ENCODE peak calls at places on chromosomes 7 and 10, in six cellular contexts. One of them, this sample, is unnamed.

GRCh38 chr7:158789842-158790241 is 39.5 kb downstream of the ESYT2 start:
- DNase-seq in tibial artery: no peak
- DNase-seq in heart right ventricle: no peak
- DNase-seq in GM06990: no peak
- DNase-seq in thoracic aorta: no peak
- DNase-seq in sigmoid colon: no peak
- DNase-seq in this sample: no peak

GRCh38 chr10:30527623-30528426 is 93.8 kb downstream of the MAP3K8 start:
- DNase-seq in tibial artery: no peak
- DNase-seq in heart right ventricle: no peak
- DNase-seq in GM06990: no peak
- DNase-seq in thoracic aorta: no peak
- DNase-seq in sigmoid colon: peak
- DNase-seq in this sample: no peak

GRCh38 chr7:83613232-83613631 is 35.7 kb downstream of the SEMA3E start:
- DNase-seq in tibial artery: no peak
- DNase-seq in heart right ventricle: no peak
- DNase-seq in GM06990: no peak
- DNase-seq in thoracic aorta: no peak
- DNase-seq in sigmoid colon: no peak
- DNase-seq in this sample: peak

GRCh38 chr7:85529197-85529596 is 342.3 kb upstream of the SEMA3D start:
- DNase-seq in tibial artery: no peak
- DNase-seq in heart right ventricle: no peak
- DNase-seq in GM06990: no peak
- DNase-seq in thoracic aorta: no peak
- DNase-seq in sigmoid colon: no peak
- DNase-seq in this sample: peak

GRCh38 chr10:1431229-1431628 is 306.1 kb downstream of the ADARB2 start:
- DNase-seq in tibial artery: no peak
- DNase-seq in heart right ventricle: no peak
- DNase-seq in GM06990: no peak
- DNase-seq in thoracic aorta: no peak
- DNase-seq in sigmoid colon: no peak
- DNase-seq in this sample: no peak

GRCh38 chr10:93701903-93702277 is 502 bp downstream of the FRA10AC1 start:
- DNase-seq in tibial artery: no peak
- DNase-seq in heart right ventricle: no peak
- DNase-seq in GM06990: no peak
- DNase-seq in thoracic aorta: no peak
- DNase-seq in sigmoid colon: no peak
- DNase-seq in this sample: peak

GRCh38 chr7:25206765-25207164 is 21.5 kb downstream of the NPVF start:
- DNase-seq in tibial artery: no peak
- DNase-seq in heart right ventricle: no peak
- DNase-seq in GM06990: no peak
- DNase-seq in thoracic aorta: no peak
- DNase-seq in sigmoid colon: no peak
- DNase-seq in this sample: no peak

GRCh38 chr7:50349399-50349798 is 44.9 kb downstream of the IKZF1 start:
- DNase-seq in tibial artery: no peak
- DNase-seq in heart right ventricle: no peak
- DNase-seq in GM06990: no peak
- DNase-seq in thoracic aorta: no peak
- DNase-seq in sigmoid colon: no peak
- DNase-seq in this sample: no peak

DNA sequence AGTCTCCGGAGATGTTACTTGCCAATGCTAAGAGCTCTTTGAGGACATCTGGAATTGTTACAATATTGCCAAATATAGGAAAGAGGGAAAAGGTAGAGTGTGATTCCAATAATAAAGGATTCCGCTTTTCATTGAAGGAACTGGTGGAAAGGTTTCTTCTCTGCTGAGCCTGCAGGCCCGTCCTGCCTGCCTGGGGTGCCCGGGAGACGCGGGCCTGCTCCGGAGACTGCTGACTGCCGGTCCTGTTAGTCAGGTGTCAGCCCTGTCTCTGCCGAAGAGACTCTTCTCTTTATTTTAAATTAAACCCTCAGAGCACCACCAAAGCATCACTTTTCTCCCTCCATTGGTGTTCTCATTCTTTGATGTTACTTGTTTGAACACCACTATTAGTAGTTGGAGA is 2.2 kb downstream of the EGFR start:
- DNase-seq in tibial artery: no peak
- DNase-seq in heart right ventricle: no peak
- DNase-seq in GM06990: no peak
- DNase-seq in thoracic aorta: no peak
- DNase-seq in sigmoid colon: no peak
- DNase-seq in this sample: no peak
- H3K4me3 ChIP-seq in tibial artery: peak
- H3K4me3 ChIP-seq in heart right ventricle: peak
- H3K4me3 ChIP-seq in GM06990: no peak
- H3K4me3 ChIP-seq in thoracic aorta: peak
- H3K4me3 ChIP-seq in sigmoid colon: no peak
- H3K4me3 ChIP-seq in this sample: peak

DNA sequence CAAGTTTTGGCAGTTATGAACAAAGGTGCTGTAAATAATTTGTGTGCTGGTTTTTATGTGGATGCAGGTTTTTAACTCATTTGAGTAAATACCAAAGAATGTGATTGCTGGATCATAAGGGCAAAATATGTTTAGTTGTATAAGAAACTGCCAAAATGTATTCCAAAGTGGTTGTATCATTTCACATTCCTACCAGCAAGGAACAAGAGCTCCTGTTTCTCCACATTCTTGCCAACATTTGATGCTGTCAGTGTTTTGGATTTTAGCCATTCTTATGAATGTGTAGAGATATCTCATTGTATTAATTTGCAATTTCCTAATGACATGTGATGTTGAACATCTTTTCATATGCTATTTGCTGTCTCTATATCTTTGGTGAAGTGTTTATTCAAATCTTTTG is 207.3 kb upstream of the LRGUK start:
- DNase-seq in tibial artery: no peak
- DNase-seq in heart right ventricle: no peak
- DNase-seq in GM06990: no peak
- DNase-seq in thoracic aorta: no peak
- DNase-seq in sigmoid colon: no peak
- DNase-seq in this sample: no peak
- TF ChIP-seq CTCF in tibial artery: no peak
- TF ChIP-seq CTCF in heart right ventricle: no peak
- TF ChIP-seq CTCF in GM06990: no peak
- TF ChIP-seq CTCF in thoracic aorta: no peak
- TF ChIP-seq CTCF in sigmoid colon: no peak
- TF ChIP-seq CTCF in this sample: no peak

GRCh38 chr7:27108390-27109127 is 6.1 kb upstream of the HOXA2 start:
- DNase-seq in tibial artery: no peak
- DNase-seq in heart right ventricle: no peak
- DNase-seq in GM06990: no peak
- DNase-seq in thoracic aorta: no peak
- DNase-seq in sigmoid colon: peak
- DNase-seq in this sample: no peak
- H3K4me3 ChIP-seq in tibial artery: peak
- H3K4me3 ChIP-seq in heart right ventricle: peak
- H3K4me3 ChIP-seq in GM06990: no peak
- H3K4me3 ChIP-seq in thoracic aorta: peak
- H3K4me3 ChIP-seq in sigmoid colon: peak
- H3K4me3 ChIP-seq in this sample: no peak

DNA sequence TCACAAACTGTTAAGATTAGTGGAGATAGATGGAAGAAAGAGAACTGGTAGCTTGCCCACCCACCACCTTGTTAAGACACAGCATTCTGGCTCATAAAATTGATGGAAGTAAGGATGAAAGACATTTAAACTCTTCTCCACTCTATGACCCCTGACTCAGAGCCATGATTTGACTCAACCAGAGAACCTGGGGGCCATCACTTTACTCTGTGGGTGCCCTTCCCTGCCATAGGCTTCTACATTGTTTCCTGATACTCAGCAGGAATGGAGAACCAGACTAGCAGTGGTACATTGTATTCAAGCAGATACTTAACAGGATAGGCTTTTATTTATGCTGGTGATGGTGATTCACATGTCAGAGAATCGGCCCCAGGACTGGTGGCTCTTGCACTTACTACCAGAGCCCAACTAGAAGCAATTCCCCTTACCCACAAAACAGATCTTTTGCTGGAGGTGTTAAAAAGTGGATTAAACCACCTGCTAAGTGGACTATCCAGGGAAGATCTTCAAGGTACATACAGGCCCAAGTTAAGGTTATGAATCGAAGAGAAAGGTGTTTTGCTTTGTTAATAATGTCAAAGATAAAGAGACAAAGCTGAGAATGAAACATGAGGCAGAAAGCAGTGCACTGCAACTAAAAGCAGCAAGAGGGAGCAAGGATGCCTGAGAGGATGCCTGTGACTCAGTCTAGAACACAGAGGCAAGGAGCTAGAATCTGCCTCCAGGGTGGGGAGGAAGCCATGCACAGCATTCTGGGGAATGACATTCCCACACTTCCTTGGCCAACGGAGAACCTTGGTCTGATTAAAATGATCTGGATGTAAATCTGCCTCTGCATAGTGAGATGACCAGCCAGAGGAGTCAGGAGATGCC is 36.0 kb upstream of the GLI3 start:
- DNase-seq in tibial artery: no peak
- DNase-seq in heart right ventricle: no peak
- DNase-seq in GM06990: no peak
- DNase-seq in thoracic aorta: no peak
- DNase-seq in sigmoid colon: no peak
- DNase-seq in this sample: peak
- TF ChIP-seq CTCF in tibial artery: no peak
- TF ChIP-seq CTCF in heart right ventricle: peak
- TF ChIP-seq CTCF in GM06990: no peak
- TF ChIP-seq CTCF in thoracic aorta: no peak
- TF ChIP-seq CTCF in sigmoid colon: peak
- TF ChIP-seq CTCF in this sample: peak

GRCh38 chr10:60865198-60865783 is 78.7 kb downstream of the RHOBTB1 start:
- DNase-seq in tibial artery: no peak
- DNase-seq in heart right ventricle: no peak
- DNase-seq in GM06990: no peak
- DNase-seq in thoracic aorta: no peak
- DNase-seq in sigmoid colon: no peak
- DNase-seq in this sample: no peak
- H3K4me3 ChIP-seq in tibial artery: no peak
- H3K4me3 ChIP-seq in heart right ventricle: no peak
- H3K4me3 ChIP-seq in GM06990: no peak
- H3K4me3 ChIP-seq in thoracic aorta: no peak
- H3K4me3 ChIP-seq in sigmoid colon: no peak
- H3K4me3 ChIP-seq in this sample: no peak

GRCh38 chr10:125766511-125766910 is 9.1 kb downstream of the MMP21 start:
- DNase-seq in tibial artery: no peak
- DNase-seq in heart right ventricle: no peak
- DNase-seq in GM06990: no peak
- DNase-seq in thoracic aorta: no peak
- DNase-seq in sigmoid colon: no peak
- DNase-seq in this sample: no peak

GRCh38 chr10:125757742-125758141 is 17.9 kb downstream of the MMP21 start:
- DNase-seq in tibial artery: no peak
- DNase-seq in heart right ventricle: no peak
- DNase-seq in GM06990: no peak
- DNase-seq in thoracic aorta: no peak
- DNase-seq in sigmoid colon: no peak
- DNase-seq in this sample: no peak

GRCh38 chr10:125765835-125766234 is 9.8 kb downstream of the MMP21 start:
- DNase-seq in tibial artery: no peak
- DNase-seq in heart right ventricle: no peak
- DNase-seq in GM06990: no peak
- DNase-seq in thoracic aorta: no peak
- DNase-seq in sigmoid colon: no peak
- DNase-seq in this sample: no peak

GRCh38 chr10:125761961-125762360 is 13.7 kb downstream of the MMP21 start:
- DNase-seq in tibial artery: no peak
- DNase-seq in heart right ventricle: no peak
- DNase-seq in GM06990: no peak
- DNase-seq in thoracic aorta: no peak
- DNase-seq in sigmoid colon: no peak
- DNase-seq in this sample: no peak

GRCh38 chr10:125762692-125763648 is 12.7 kb downstream of the MMP21 start:
- DNase-seq in tibial artery: no peak
- DNase-seq in heart right ventricle: no peak
- DNase-seq in GM06990: no peak
- DNase-seq in thoracic aorta: no peak
- DNase-seq in sigmoid colon: no peak
- DNase-seq in this sample: no peak
- TF ChIP-seq CTCF in tibial artery: no peak
- TF ChIP-seq CTCF in heart right ventricle: no peak
- TF ChIP-seq CTCF in GM06990: no peak
- TF ChIP-seq CTCF in thoracic aorta: no peak
- TF ChIP-seq CTCF in sigmoid colon: no peak
- TF ChIP-seq CTCF in this sample: no peak

This sample was measured in foreskin fibroblast.